ENCODE peak calls at places on chromosomes 3 and 15, in four cellular contexts. H, F, B and K are unnamed samples.

GRCh38 chr3:48898383-48899234 is at the start of gene SLC25A20:
- DNase-seq in H (peak), F (peak), B (peak), K (peak)

GRCh38 chr3:136262559-136262958 is 12.4 kb downstream of the PCCB start:
- DNase-seq in H (no peak), F (no peak), B (no peak), K (no peak)

GRCh38 chr3:126621627-126622345 is 33.1 kb downstream of the TXNRD3 start:
- DNase-seq in H (no peak), F (no peak), B (no peak), K (peak)

GRCh38 chr15:37682304-37682703 is 252.1 kb upstream of the TMCO5A start:
- DNase-seq in H (no peak), F (no peak), B (peak), K (peak)

GRCh38 chr3:132788299-132788698 is 66.1 kb upstream of the NPHP3 start:
- DNase-seq in H (no peak), F (no peak), B (peak), K (peak)

GRCh38 chr15:89828324-89829145 is 13.9 kb upstream of the ANPEP start:
- DNase-seq in H (no peak), F (no peak), B (no peak), K (peak)

GRCh38 chr3:100340527-100340926 is 6.0 kb downstream of the NIT2 start:
- DNase-seq in H (no peak), F (no peak), B (no peak), K (no peak)

GRCh38 chr3:48662753-48663488 is at the start of gene CELSR3:
- DNase-seq in H (peak), F (peak), B (peak), K (peak)

GRCh38 chr3:128322030-128323022 is 144.4 kb downstream of the DNAJB8 start:
- DNase-seq in H (peak), F (no peak), B (peak), K (peak)

GRCh38 chr3:6737223-6737994 is 123.5 kb upstream of the GRM7 start:
- DNase-seq in H (no peak), F (no peak), B (no peak), K (no peak)

GRCh38 chr15:98677345-98678059 is 29.2 kb downstream of the IGF1R start:
- DNase-seq in H (no peak), F (no peak), B (no peak), K (no peak)

GRCh38 chr15:51842852-51843737 is 13.6 kb downstream of the TMOD3 start:
- DNase-seq in H (no peak), F (no peak), B (peak), K (peak)

GRCh38 chr15:60444289-60444912 is 34.5 kb downstream of the ICE2 start:
- DNase-seq in H (no peak), F (no peak), B (peak), K (peak)

GRCh38 chr3:9141903-9142302 is 107.5 kb downstream of the SRGAP3 start:
- DNase-seq in H (no peak), F (no peak), B (no peak), K (no peak)

GRCh38 chr15:69298697-69299441 is at the start of gene PAQR5:
- DNase-seq in H (peak), F (no peak), B (no peak), K (no peak)

GRCh38 chr3:152270145-152270870 is 1.6 kb downstream of the MBNL1 start:
- DNase-seq in H (no peak), F (no peak), B (peak), K (no peak)
- TF ChIP-seq POLR2A in H (no peak), F (no peak), B (no peak), K (no peak)

GRCh38 chr3:52198643-52199608 is 966 bp downstream of the ALAS1 start:
- DNase-seq in H (no peak), F (no peak), B (peak), K (no peak)
- TF ChIP-seq FOS in H (no peak), F (no peak), B (no peak), K (no peak)

DNA sequence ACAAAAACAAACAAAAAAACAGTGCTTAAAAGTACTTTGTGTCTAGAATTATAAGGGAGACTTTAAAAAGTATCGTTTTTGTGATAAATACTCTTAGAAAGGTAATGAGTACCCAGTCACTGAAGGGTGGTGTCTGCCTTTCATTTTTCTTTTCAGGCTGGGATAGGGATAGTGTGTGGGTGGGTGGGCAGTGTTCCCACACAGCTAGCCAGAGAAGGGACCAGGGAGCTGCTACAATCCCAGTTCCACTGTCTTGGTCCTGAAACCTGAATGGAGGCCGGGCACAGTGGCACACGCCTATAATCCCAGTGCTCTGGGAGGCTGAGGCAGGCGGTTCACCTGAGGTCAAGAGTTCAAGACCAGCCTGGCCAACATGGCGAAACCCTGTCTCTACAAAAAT is 2.1 kb downstream of the GK5 start:
- DNase-seq in H (no peak), F (no peak), B (no peak), K (no peak)
- H3K4me3 ChIP-seq in H (no peak), F (no peak), B (no peak), K (no peak)

GRCh38 chr15:74863239-74864056 is 9.7 kb downstream of the SCAMP2 start:
- DNase-seq in H (no peak), F (no peak), B (no peak), K (peak)
- TF ChIP-seq POLR2A in H (no peak), F (no peak), B (no peak), K (no peak)

GRCh38 chr15:33729648-33730047 is 238.6 kb upstream of the CHRM5 start:
- DNase-seq in H (no peak), F (no peak), B (peak), K (peak)

GRCh38 chr15:33735637-33736247 is 232.6 kb upstream of the CHRM5 start:
- DNase-seq in H (peak), F (no peak), B (peak), K (peak)

GRCh38 chr15:33735143-33735542 is 233.2 kb upstream of the CHRM5 start:
- DNase-seq in H (no peak), F (no peak), B (no peak), K (no peak)

GRCh38 chr15:33730815-33731214 is 237.5 kb upstream of the CHRM5 start:
- DNase-seq in H (no peak), F (no peak), B (no peak), K (no peak)
- TF ChIP-seq FOS in H (no peak), F (no peak), B (no peak), K (no peak)

DNA sequence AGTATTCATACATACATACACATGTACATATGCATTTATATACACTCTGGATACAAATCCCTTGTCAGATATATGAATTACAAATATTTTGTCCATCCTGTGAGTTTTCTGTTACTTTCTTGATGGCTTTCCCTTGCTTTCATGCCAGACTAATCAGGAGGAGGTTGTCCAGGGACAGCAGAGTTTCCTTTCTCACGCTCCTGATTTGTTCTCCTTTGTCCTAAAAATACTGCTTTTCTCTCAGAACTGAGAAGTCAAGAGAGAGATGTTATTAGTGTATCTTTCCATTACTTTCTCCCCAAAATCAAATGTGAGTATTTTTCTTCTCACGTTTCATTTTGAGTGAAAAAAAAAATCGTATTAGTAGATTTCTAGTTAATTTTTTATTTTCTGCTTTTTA is 12.1 kb upstream of the TCAIM start:
- DNase-seq in H (no peak), F (no peak), B (no peak), K (no peak)
- H3K4me3 ChIP-seq in H (no peak), F (no peak), B (no peak), K (no peak)

GRCh38 chr3:154745122-154745521 is 315.1 kb upstream of the GPR149 start:
- DNase-seq in H (no peak), F (no peak), B (no peak), K (no peak)
- TF ChIP-seq POLR2A in H (no peak), F (no peak), B (no peak), K (no peak)

DNA sequence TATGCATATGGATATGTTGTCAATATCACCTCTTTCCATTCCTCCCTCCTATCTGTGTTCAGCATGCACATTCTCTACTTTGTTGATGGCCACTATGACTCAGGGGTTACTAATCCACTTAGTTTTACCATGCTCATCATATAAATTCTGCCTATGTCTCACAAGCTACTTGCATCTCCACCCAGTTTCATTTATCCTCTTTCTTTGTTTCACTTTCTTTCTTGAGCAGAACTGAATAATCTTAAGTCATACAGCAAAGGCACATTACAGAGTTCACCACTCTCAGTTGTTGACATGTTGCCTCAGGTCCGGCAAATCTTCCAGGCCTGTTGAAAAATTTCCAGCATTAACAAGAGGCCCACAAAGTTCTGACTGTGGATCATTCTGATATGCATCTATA is 71.5 kb downstream of the SSR3 start:
- DNase-seq in H (peak), F (peak), B (peak), K (peak)
- TF ChIP-seq FOS in H (no peak), F (no peak), B (peak), K (peak)

GRCh38 chr15:67833504-67834248 is 6.2 kb downstream of the RNU6-1 start:
- DNase-seq in H (peak), F (no peak), B (peak), K (no peak)

GRCh38 chr15:67834249-67834592 is 5.6 kb downstream of the RNU6-1 start:
- DNase-seq in H (no peak), F (no peak), B (no peak), K (no peak)

GRCh38 chr15:67831363-67831762 is 6.1 kb downstream of the SKOR1 start:
- DNase-seq in H (no peak), F (no peak), B (no peak), K (no peak)

GRCh38 chr15:67832031-67832551 is 6.8 kb downstream of the SKOR1 start:
- DNase-seq in H (no peak), F (no peak), B (no peak), K (peak)

GRCh38 chr15:67832965-67833503 is 6.8 kb downstream of the RNU6-1 start:
- DNase-seq in H (no peak), F (no peak), B (no peak), K (no peak)
- H3K4me3 ChIP-seq in H (no peak), F (no peak), B (no peak), K (peak)

DNA sequence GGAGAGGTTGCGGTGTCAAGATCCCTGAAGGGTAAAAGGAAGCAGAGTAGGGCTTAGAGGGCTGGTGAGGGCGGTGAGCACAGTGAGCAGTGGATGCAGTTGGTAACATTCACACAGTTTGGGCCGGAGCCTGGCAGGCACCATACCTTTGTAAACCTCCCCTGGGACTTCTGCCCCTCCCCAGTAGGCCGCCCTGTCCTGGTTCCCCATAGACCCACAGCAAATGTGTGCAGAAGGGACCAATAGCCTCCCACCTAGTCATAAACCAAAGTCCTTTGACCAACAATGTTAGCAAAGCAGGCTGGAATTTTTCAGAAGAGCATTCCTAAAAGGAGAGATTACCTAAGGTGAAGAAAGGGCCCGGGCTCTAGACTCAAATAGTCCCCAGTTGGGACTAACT is 1.7 kb upstream of the PHGR1 start:
- DNase-seq in H (no peak), F (no peak), B (no peak), K (no peak)
- TF ChIP-seq POLR2A in H (no peak), F (no peak), B (no peak), K (no peak)